ENCODE peak calls at places on chromosomes 13 and 19, in seven cellular contexts. P is HT1080; R is stimulated activated CD8-positive, alpha-beta memory T cell treated with anti-CD3 and anti-CD28 coated beads, Interleukin-4, amount 100 ng/mL, for 4 hours; L is stimulated activated CD4-positive, alpha-beta T cell treated with anti-CD3 and anti-CD28 coated beads, Interleukin-4, amount 100 ng/mL, for 4 hours; E is NCI-H1436 treated with DMSO at 0.1 percent for 48 hours; G is left cardiac atrium; J is T-cell. O is an unnamed sample.

GRCh38 chr13:97574926-97575325 is 141.0 kb downstream of the RAP2A start:
- DNase-seq in E (no peak), P (peak; percentile 55), J (no peak), G (no peak), L (no peak), R (no peak), O (no peak)

GRCh38 chr19:19067276-19068072 is 3.7 kb downstream of the SLC25A42 start:
- DNase-seq in R (no peak), J (no peak), L (no peak), P (no peak), E (no peak), G (no peak), O (no peak)

GRCh38 chr19:53328967-53329366 is 4.6 kb upstream of the ZNF845 start:
- DNase-seq in J (no peak), L (no peak), P (peak; percentile 67), G (peak; percentile 75), E (no peak), R (no peak), O (no peak)

GRCh38 chr19:37519890-37520289 is 13.2 kb downstream of the ZNF793 start:
- DNase-seq in J (no peak), P (no peak), E (no peak), G (no peak), R (no peak), L (no peak), O (no peak)

GRCh38 chr19:12749938-12750521 is 1.6 kb upstream of the BEST2 start:
- DNase-seq in R (no peak), E (no peak), J (no peak), L (no peak), P (peak; percentile 40), G (no peak), O (no peak)

GRCh38 chr19:54434112-54434861 is 14.7 kb upstream of the LENG8 start:
- DNase-seq in P (no peak), L (no peak), G (no peak), E (no peak), R (no peak), J (no peak), O (no peak)

GRCh38 chr13:70668983-70669382 is 560.7 kb upstream of the KLHL1 start:
- DNase-seq in R (no peak), L (no peak), E (no peak), J (no peak), G (no peak), P (no peak), O (no peak)

GRCh38 chr13:110957931-110958330 is 43.1 kb upstream of the ANKRD10 start:
- DNase-seq in J (no peak), P (no peak), E (no peak), G (no peak), L (no peak), R (no peak), O (no peak)

GRCh38 chr13:99145461-99145860 is 55.2 kb upstream of the UBAC2 start:
- DNase-seq in J (no peak), E (no peak), L (no peak), P (no peak), R (no peak), G (no peak), O (no peak)

GRCh38 chr19:32876919-32877285 is 7.3 kb upstream of the SLC7A9 start:
- DNase-seq in L (no peak), R (no peak), J (no peak), E (no peak), G (no peak), P (peak; percentile 58), O (no peak)

GRCh38 chr13:113582841-113583631 is 1.5 kb upstream of the TFDP1 start:
- DNase-seq in E (no peak), J (no peak), R (no peak), G (no peak), P (no peak), L (no peak), O (no peak)

GRCh38 chr13:79393564-79394249 is 12.3 kb downstream of the RBM26 start:
- DNase-seq in J (peak; percentile 25), P (no peak), E (peak; percentile 89), R (no peak), L (no peak), G (no peak), O (no peak)

GRCh38 chr13:99131410-99131809 is 69.2 kb upstream of the UBAC2 start:
- DNase-seq in R (no peak), J (no peak), G (no peak), L (no peak), E (no peak), P (no peak), O (no peak)

GRCh38 chr19:36409841-36410240 is 8.6 kb downstream of the ZFP82 start:
- DNase-seq in J (no peak), G (no peak), L (no peak), E (no peak), P (no peak), R (no peak), O (no peak)

GRCh38 chr19:5578094-5578846 is 10.5 kb upstream of the TINCR start:
- DNase-seq in E (no peak), P (peak; percentile 12), L (peak; percentile 74), J (peak; percentile 46), R (peak; percentile 36), G (peak; percentile 71), O (peak; percentile 69)

GRCh38 chr19:49833594-49833993 is 15.5 kb downstream of the MED25 start:
- DNase-seq in L (no peak), R (no peak), P (no peak), G (no peak), J (no peak), E (no peak), O (no peak)

GRCh38 chr19:35585844-35586243 is at the start of gene PMIS2:
- DNase-seq in P (peak; percentile 8), R (no peak), E (no peak), J (no peak), L (no peak), G (no peak), O (no peak)

GRCh38 chr13:49679244-49679643 is 12.0 kb downstream of the EBPL start:
- DNase-seq in R (no peak), E (no peak), G (no peak), P (no peak), J (no peak), L (no peak), O (no peak)

GRCh38 chr13:39347926-39348901 is 254.8 kb downstream of the LHFPL6 start:
- DNase-seq in J (no peak), P (no peak), G (peak; percentile 42), L (no peak), R (no peak), E (no peak), O (no peak)

GRCh38 chr13:106143930-106144709 is 391.3 kb downstream of the EFNB2 start:
- DNase-seq in J (no peak), R (no peak), E (no peak), P (peak; percentile 23), G (no peak), L (no peak), O (no peak)

GRCh38 chr13:74839656-74840055 is 642.3 kb downstream of the TBC1D4 start:
- DNase-seq in G (no peak), E (no peak), R (no peak), J (no peak), L (no peak), P (peak; percentile 39), O (no peak)

GRCh38 chr19:49084206-49085019 is 838 bp upstream of the SNRNP70 start:
- DNase-seq in L (no peak), G (no peak), P (no peak), E (no peak), R (no peak), J (no peak), O (no peak)

GRCh38 chr19:44698492-44699201 is at the start of gene CEACAM16:
- DNase-seq in L (no peak), P (no peak), G (no peak), J (no peak), R (no peak), E (no peak), O (no peak)

GRCh38 chr19:37954421-37954874 is 47.4 kb downstream of the SIPA1L3 start:
- DNase-seq in P (no peak), L (no peak), G (no peak), R (no peak), J (no peak), E (no peak), O (no peak)

GRCh38 chr19:50922316-50922853 is 11.2 kb upstream of the KLK4 start:
- DNase-seq in E (peak; percentile 50), L (peak; percentile 68), P (peak; percentile 62), R (peak; percentile 39), J (peak; percentile 33), G (peak; percentile 71), O (peak; percentile 83)

GRCh38 chr19:33303791-33304759 is 1.7 kb upstream of the CEBPA start:
- DNase-seq in J (no peak), R (no peak), E (no peak), P (no peak), L (no peak), G (no peak), O (no peak)

O was measured in natural killer cell treated with Interleukin-12 subunit alpha and Interleukin-12 subunit beta and Interleukin-15 and Interleukin-18, amount 100 ng/mL, for 72 hours.